ENCODE peak calls at places on chromosome 18, in six cellular contexts. Q is RWPE1, M is lower leg skin, W is tibial artery, I is choroid plexus epithelial cell, S is tibial nerve. N is an unnamed sample.

GRCh38 chr18:49168970-49169619 is 218.3 kb upstream of the SMAD7 start:
- DNase-seq in M (no peak), W (no peak), I (no peak), S (no peak), Q (no peak), N (peak; percentile 24)

GRCh38 chr18:12741351-12741750 is 38.5 kb downstream of the PSMG2 start:
- DNase-seq in W (no peak), I (peak; percentile 72), S (no peak), Q (peak; percentile 88), M (no peak), N (no peak)

GRCh38 chr18:50424877-50425690 is 50.2 kb downstream of the SKA1 start:
- DNase-seq in S (no peak), W (no peak), I (peak; percentile 92), Q (no peak), M (no peak), N (no peak)

GRCh38 chr18:35334821-35335220 is 9.4 kb downstream of the ZNF24 start:
- DNase-seq in S (no peak), M (no peak), I (peak; percentile 42), W (no peak), Q (no peak), N (no peak)

GRCh38 chr18:77054288-77054605 is 78.3 kb downstream of the MBP start:
- DNase-seq in Q (no peak), M (no peak), I (no peak), W (no peak), S (no peak), N (no peak)

GRCh38 chr18:50194623-50195532 is at the start of gene MYO5B:
- DNase-seq in Q (peak; percentile 63), I (no peak), M (no peak), W (no peak), S (no peak), N (peak; percentile 83)

GRCh38 chr18:22223961-22224322 is 54.6 kb downstream of the GATA6 start:
- DNase-seq in W (no peak), I (no peak), Q (no peak), S (no peak), M (no peak), N (no peak)

GRCh38 chr18:8366656-8367055 is 242.6 kb upstream of the RAB12 start:
- DNase-seq in W (no peak), Q (no peak), S (no peak), M (no peak), I (no peak), N (no peak)

GRCh38 chr18:45777393-45777792 is 48.1 kb upstream of the SIGLEC15 start:
- DNase-seq in S (no peak), I (peak; percentile 45), W (no peak), Q (peak; percentile 27), M (no peak), N (no peak)

GRCh38 chr18:50306944-50307343 is 19.5 kb upstream of the CXXC1 start:
- DNase-seq in M (no peak), Q (no peak), S (no peak), I (peak; percentile 73), W (no peak), N (no peak)

GRCh38 chr18:8176105-8176504 is 433.1 kb upstream of the RAB12 start:
- DNase-seq in Q (no peak), I (peak; percentile 23), W (no peak), S (no peak), M (no peak), N (no peak)

GRCh38 chr18:77321823-77322805 is 72.5 kb downstream of the GALR1 start:
- DNase-seq in W (no peak), I (no peak), Q (no peak), S (no peak), M (no peak), N (no peak)

GRCh38 chr18:68263481-68263880 is 451.4 kb downstream of the TMX3 start:
- DNase-seq in S (no peak), I (peak; percentile 46), W (no peak), Q (peak; percentile 5), M (no peak), N (no peak)

GRCh38 chr18:79413025-79413424 is 17.3 kb downstream of the NFATC1 start:
- DNase-seq in S (no peak), Q (no peak), W (no peak), I (no peak), M (no peak), N (no peak)

GRCh38 chr18:45689386-45689785 is 34.6 kb upstream of the SLC14A1 start:
- DNase-seq in Q (no peak), M (no peak), W (no peak), I (no peak), S (no peak), N (no peak)

GRCh38 chr18:28541276-28541930 is 364.5 kb upstream of the CDH2 start:
- DNase-seq in I (peak; percentile 17), Q (no peak), W (no peak), M (no peak), S (no peak), N (no peak)

GRCh38 chr18:28176933-28177827 is at the start of gene CDH2:
- DNase-seq in W (no peak), Q (peak; percentile 56), M (no peak), I (peak; percentile 84), S (no peak), N (peak; percentile 26)

GRCh38 chr18:48818329-48819254 is 132.2 kb downstream of the SMAD7 start:
- DNase-seq in S (no peak), I (no peak), M (no peak), Q (no peak), W (peak; percentile 12), N (no peak)

GRCh38 chr18:46411862-46412690 is 244.9 kb downstream of the LOXHD1 start:
- DNase-seq in I (peak; percentile 85), S (no peak), Q (no peak), W (no peak), M (no peak), N (no peak)

GRCh38 chr18:27198036-27198435 is 12.9 kb upstream of the CHST9 start:
- DNase-seq in I (no peak), M (no peak), S (no peak), W (no peak), Q (no peak), N (no peak)

GRCh38 chr18:75029456-75029855 is 179.5 kb downstream of the PTGR3 start:
- DNase-seq in W (no peak), I (no peak), S (no peak), M (no peak), Q (no peak), N (no peak)

GRCh38 chr18:77131100-77131651 is 1.4 kb downstream of the MBP start:
- DNase-seq in Q (no peak), S (no peak), W (no peak), M (no peak), I (peak; percentile 67), N (peak; percentile 47)

GRCh38 chr18:61554117-61554776 is 221.0 kb downstream of the CDH20 start:
- DNase-seq in M (no peak), W (no peak), I (no peak), Q (no peak), S (no peak), N (no peak)

GRCh38 chr18:73639788-73640187 is 507.8 kb downstream of the FBXO15 start:
- DNase-seq in W (no peak), I (no peak), Q (no peak), M (no peak), S (no peak), N (no peak)

GRCh38 chr18:59993560-59993959 is 93.8 kb downstream of the PMAIP1 start:
- DNase-seq in M (no peak), I (no peak), W (no peak), S (no peak), Q (no peak), N (no peak)

GRCh38 chr18:59994357-59994756 is 94.6 kb downstream of the PMAIP1 start:
- DNase-seq in S (no peak), W (no peak), Q (no peak), I (peak; percentile 45), M (no peak), N (no peak)

DNA sequence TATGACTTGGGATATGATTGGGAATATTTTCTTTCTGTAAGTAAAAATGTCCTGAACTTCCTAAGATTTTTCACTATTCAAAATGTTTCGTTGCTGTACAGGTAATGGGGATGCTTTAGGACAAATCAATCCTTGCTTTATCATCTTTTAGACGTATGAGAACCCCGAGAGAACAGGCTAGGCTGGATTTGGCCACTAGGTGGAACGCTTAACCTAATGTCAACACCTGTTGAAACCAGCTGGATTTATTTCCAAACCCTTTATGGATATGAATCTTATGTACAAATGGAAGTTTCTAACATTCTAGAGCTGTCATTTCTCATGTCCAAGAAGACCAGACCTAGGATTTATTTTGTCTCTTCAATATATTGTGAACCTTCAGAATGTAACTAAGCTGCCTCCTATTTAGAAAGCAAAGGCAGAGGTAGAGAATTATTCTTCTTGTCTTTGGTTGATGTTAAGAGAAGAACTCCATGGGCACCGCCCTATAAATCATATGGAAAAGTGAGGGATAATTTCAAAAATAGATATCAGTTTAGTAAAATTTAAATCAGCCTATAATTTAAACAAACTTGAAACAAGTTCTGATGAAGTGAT is 96.7 kb downstream of the PMAIP1 start:
- DNase-seq in M (no peak), S (no peak), Q (peak; percentile 31), I (peak; percentile 84), W (no peak), N (peak; percentile 30)
- TF ChIP-seq CTCF in M (no peak), S (peak; percentile 26), Q (peak; percentile 69), I (peak; percentile 92), W (no peak), N (peak; percentile 67)

DNA sequence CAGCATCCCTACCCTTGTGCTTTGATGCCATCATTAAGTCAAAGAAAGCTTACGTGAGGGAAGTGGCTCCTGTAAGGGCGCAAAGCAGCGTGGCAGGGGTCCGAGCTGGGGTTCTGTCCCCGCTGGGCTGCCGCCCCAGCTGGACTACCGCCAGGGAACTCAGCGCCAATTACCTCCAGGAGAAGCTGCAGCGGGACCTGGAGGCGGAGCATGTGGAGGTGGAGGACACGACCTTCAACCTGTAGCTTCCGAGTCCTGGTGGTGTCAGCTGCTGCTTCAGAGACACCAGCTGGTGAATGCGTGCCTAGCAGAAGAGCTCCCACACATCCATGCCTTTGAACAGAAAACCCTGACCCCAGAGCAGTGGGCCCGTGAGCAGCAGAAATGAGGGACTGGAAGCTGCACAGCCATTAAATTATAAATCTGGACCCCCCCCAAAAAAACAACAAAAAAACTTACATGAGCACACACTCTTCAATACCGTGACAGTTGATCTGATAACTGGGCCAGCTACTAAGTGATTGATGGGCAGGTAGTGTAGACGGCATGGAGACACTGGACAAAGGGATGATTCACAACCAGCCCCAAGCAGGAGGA is 20.1 kb upstream of the YES1 start:
- DNase-seq in Q (no peak), W (no peak), S (no peak), M (no peak), I (peak; percentile 58), N (no peak)
- TF ChIP-seq CTCF in Q (no peak), W (no peak), S (no peak), M (no peak), I (peak; percentile 28), N (no peak)

GRCh38 chr18:30545393-30545792 is 497.1 kb downstream of the DSC3 start:
- DNase-seq in S (no peak), M (no peak), Q (no peak), W (no peak), I (no peak), N (no peak)

DNA sequence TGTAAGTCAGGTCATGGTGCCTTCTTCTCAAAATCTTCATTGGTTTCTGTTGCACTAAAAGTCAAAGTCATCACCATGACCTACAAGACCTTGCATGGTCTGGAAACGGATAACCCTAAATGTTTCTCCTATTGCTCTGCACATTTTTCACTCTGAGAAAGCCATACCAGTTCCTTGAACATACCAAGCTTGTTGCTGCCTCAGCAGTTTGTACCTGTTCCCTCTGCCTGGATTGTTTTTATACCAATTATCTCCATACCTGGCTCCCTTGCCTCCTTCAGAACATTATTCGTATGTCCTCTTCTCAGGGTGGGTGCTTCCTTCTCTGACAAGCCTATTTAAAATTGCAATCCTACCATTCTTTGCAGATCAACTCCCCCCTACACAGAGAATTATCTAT is 498.4 kb downstream of the DSC3 start:
- DNase-seq in Q (no peak), I (no peak), S (no peak), M (no peak), W (no peak), N (no peak)
- TF ChIP-seq CTCF in Q (no peak), I (no peak), S (no peak), M (no peak), W (no peak), N (no peak)

GRCh38 chr18:13831864-13832508 is 8.0 kb downstream of the MC5R start:
- DNase-seq in M (no peak), W (no peak), S (no peak), Q (peak; percentile 15), I (no peak), N (no peak)
- TF ChIP-seq CTCF in M (no peak), W (no peak), S (no peak), Q (no peak), I (no peak), N (no peak)

N was measured in GM10248.